ENCODE peak calls at places on chromosomes 11 and 22, in six cellular contexts. One of them, this sample, is unnamed.

GRCh38 chr11:2293396-2294339 is 8.1 kb downstream of the C11orf21 start:
- DNase-seq in MM.1S: no peak
- DNase-seq in GM23248: no peak
- DNase-seq in PC-3: no peak
- DNase-seq in SK-N-SH: no peak
- DNase-seq in HCT116: no peak
- DNase-seq in this sample: peak; percentile 6

GRCh38 chr11:2466869-2467694 is 22.3 kb downstream of the KCNQ1 start:
- DNase-seq in PC-3: no peak
- DNase-seq in GM23248: no peak
- DNase-seq in MM.1S: peak; percentile 85
- DNase-seq in HCT116: no peak
- DNase-seq in SK-N-SH: no peak
- DNase-seq in this sample: no peak

GRCh38 chr11:74494916-74495315 is 1.4 kb upstream of the LIPT2 start:
- DNase-seq in PC-3: no peak
- DNase-seq in HCT116: no peak
- DNase-seq in SK-N-SH: no peak
- DNase-seq in GM23248: no peak
- DNase-seq in MM.1S: no peak
- DNase-seq in this sample: no peak

GRCh38 chr11:39220069-39220468 is 2239.4 kb downstream of the LRRC4C start:
- DNase-seq in SK-N-SH: no peak
- DNase-seq in MM.1S: no peak
- DNase-seq in GM23248: no peak
- DNase-seq in PC-3: no peak
- DNase-seq in HCT116: no peak
- DNase-seq in this sample: no peak

GRCh38 chr11:60838132-60838531 is 3.8 kb upstream of the CCDC86 start:
- DNase-seq in SK-N-SH: no peak
- DNase-seq in PC-3: no peak
- DNase-seq in MM.1S: peak; percentile 84
- DNase-seq in GM23248: peak; percentile 52
- DNase-seq in HCT116: peak; percentile 10
- DNase-seq in this sample: peak; percentile 35

GRCh38 chr22:45584121-45584570 is 81.5 kb downstream of the FBLN1 start:
- DNase-seq in PC-3: no peak
- DNase-seq in HCT116: no peak
- DNase-seq in GM23248: peak; percentile 53
- DNase-seq in SK-N-SH: no peak
- DNase-seq in MM.1S: no peak
- DNase-seq in this sample: no peak

GRCh38 chr11:123429336-123429735 is 733 bp upstream of the GRAMD1B start:
- DNase-seq in GM23248: peak; percentile 96
- DNase-seq in SK-N-SH: no peak
- DNase-seq in HCT116: no peak
- DNase-seq in PC-3: peak; percentile 69
- DNase-seq in MM.1S: no peak
- DNase-seq in this sample: no peak

GRCh38 chr11:88552377-88553029 is 215.0 kb upstream of the CTSC start:
- DNase-seq in PC-3: peak; percentile 87
- DNase-seq in GM23248: peak; percentile 73
- DNase-seq in SK-N-SH: peak; percentile 23
- DNase-seq in HCT116: peak; percentile 48
- DNase-seq in MM.1S: peak; percentile 72
- DNase-seq in this sample: peak; percentile 73

GRCh38 chr11:119741369-119742262 is 12.6 kb upstream of the NECTIN1 start:
- DNase-seq in MM.1S: peak; percentile 58
- DNase-seq in GM23248: peak; percentile 45
- DNase-seq in SK-N-SH: no peak
- DNase-seq in HCT116: no peak
- DNase-seq in PC-3: peak; percentile 60
- DNase-seq in this sample: peak; percentile 79

GRCh38 chr11:45366196-45366595 is 80.1 kb upstream of the SYT13 start:
- DNase-seq in HCT116: no peak
- DNase-seq in SK-N-SH: no peak
- DNase-seq in PC-3: no peak
- DNase-seq in MM.1S: no peak
- DNase-seq in GM23248: no peak
- DNase-seq in this sample: no peak

GRCh38 chr11:6647836-6648235 is 7.8 kb downstream of the DCHS1 start:
- DNase-seq in HCT116: no peak
- DNase-seq in SK-N-SH: no peak
- DNase-seq in GM23248: no peak
- DNase-seq in MM.1S: no peak
- DNase-seq in PC-3: no peak
- DNase-seq in this sample: no peak

DNA sequence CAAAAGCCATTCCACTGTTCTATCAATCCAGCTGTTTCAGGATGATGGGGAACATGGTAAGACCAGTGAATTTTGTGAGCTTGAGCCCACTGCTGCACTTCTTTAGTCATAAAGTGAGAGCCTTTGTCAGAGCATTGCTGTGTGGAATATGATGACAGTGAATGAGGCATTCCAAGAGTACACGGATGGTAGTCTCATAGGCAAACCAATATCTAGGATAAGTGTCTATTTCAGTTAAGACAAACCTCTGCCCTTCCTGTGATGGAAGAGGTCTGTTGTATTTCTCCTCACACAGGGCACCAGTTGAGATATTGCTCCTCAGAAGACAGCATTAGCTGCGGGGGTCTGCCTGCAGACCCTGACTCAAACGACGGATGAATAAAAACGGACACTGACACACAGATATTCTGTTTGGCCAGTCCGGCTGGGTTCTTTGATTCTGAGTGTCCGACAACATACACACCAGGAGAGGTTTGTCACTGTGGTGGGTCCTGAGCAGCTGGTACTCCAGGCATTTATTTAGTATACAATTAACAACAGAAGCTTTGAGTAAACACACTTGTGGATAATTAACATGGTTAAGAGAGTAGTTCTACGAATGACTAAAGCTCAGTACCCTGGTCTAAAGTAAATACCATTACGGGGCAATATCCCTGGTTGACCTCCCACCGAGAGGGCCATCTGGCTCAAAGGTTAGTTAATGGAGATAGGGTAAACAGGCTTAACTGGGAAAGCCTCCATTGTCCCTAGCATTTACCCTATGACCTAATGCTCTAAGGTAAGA is 121.7 kb downstream of the ZNF280B start:
- DNase-seq in MM.1S: no peak
- DNase-seq in SK-N-SH: no peak
- DNase-seq in GM23248: no peak
- DNase-seq in PC-3: no peak
- DNase-seq in HCT116: no peak
- DNase-seq in this sample: no peak
- TF ChIP-seq EZH2phosphoT487 in MM.1S: no peak
- TF ChIP-seq EZH2phosphoT487 in SK-N-SH: no peak
- TF ChIP-seq EZH2phosphoT487 in GM23248: no peak
- TF ChIP-seq EZH2phosphoT487 in PC-3: no peak
- TF ChIP-seq EZH2phosphoT487 in HCT116: no peak
- TF ChIP-seq EZH2phosphoT487 in this sample: no peak

GRCh38 chr22:23859201-23859600 is 1.5 kb downstream of the SLC2A11 start:
- DNase-seq in HCT116: no peak
- DNase-seq in GM23248: no peak
- DNase-seq in MM.1S: no peak
- DNase-seq in PC-3: no peak
- DNase-seq in SK-N-SH: no peak
- DNase-seq in this sample: no peak

GRCh38 chr22:23856721-23857605 is 712 bp upstream of the SLC2A11 start:
- DNase-seq in GM23248: peak; percentile 80
- DNase-seq in PC-3: no peak
- DNase-seq in HCT116: no peak
- DNase-seq in SK-N-SH: peak; percentile 63
- DNase-seq in MM.1S: peak; percentile 49
- DNase-seq in this sample: peak; percentile 75

GRCh38 chr22:23857606-23858483 is at the start of gene SLC2A11:
- DNase-seq in GM23248: peak; percentile 100
- DNase-seq in PC-3: peak; percentile 94
- DNase-seq in MM.1S: peak; percentile 99
- DNase-seq in SK-N-SH: peak; percentile 96
- DNase-seq in HCT116: peak; percentile 92
- DNase-seq in this sample: peak; percentile 100

GRCh38 chr22:23862103-23862502 is 4.4 kb downstream of the SLC2A11 start:
- DNase-seq in HCT116: peak; percentile 32
- DNase-seq in GM23248: peak; percentile 61
- DNase-seq in PC-3: peak; percentile 49
- DNase-seq in MM.1S: peak; percentile 60
- DNase-seq in SK-N-SH: peak; percentile 65
- DNase-seq in this sample: peak; percentile 68

DNA sequence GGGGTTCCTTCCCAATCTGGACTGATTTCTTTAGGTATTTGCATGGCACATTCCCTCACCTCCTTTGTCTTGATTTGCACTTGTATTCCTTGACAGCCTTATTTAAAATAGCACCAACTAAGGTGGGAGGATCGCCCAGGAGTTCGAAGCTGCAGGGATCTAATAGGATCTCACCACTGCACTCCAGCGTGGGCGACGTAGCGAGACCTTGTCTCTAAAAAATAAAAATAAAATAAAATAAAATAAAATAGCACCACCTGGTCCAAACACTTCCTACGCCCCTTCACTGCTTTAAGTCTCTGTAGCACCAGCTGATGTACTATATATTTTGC is 775 bp downstream of the SLC2A11 start:
- DNase-seq in GM23248: no peak
- DNase-seq in PC-3: no peak
- DNase-seq in HCT116: no peak
- DNase-seq in SK-N-SH: no peak
- DNase-seq in MM.1S: no peak
- DNase-seq in this sample: no peak
- H3K9ac ChIP-seq in GM23248: peak overlapping the region; percentile 72
- H3K9ac ChIP-seq in PC-3: peak overlapping the region; percentile 86
- H3K9ac ChIP-seq in HCT116: peak overlapping the region; percentile 70
- H3K9ac ChIP-seq in SK-N-SH: peak overlapping the region; percentile 72
- H3K9ac ChIP-seq in MM.1S: peak overlapping the region; percentile 78
- H3K9ac ChIP-seq in this sample: no peak overlapping the region

DNA sequence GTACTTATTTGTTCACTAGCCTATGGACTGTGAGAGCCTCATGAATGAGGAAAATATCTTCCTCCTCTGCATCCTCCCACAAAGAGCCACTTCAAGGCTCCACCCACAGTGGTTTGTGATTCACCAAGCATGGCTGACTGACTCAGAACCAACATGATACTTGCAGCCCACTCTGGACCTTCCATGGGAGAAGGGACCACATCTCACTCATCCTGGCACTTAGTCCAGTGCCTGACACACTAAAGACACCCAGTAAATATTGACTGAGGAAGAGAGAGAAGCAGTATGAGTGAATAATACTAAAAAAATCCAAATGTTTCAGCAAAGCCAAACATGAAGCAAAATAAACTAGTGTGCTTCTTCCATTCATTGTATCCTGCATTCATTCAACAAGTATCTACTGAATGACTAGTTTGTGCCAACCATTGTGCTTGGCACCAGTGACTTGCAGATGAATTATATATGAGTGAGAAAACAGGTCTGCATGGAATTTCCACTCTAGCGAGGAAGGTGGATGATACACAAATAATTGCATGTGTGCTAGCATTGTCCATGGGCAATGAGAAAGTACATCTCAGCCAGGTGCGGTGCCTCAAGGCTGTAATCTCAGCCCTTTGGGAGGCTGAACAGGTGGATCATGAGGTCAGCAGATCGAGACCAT is 54.9 kb upstream of the BLID start:
- DNase-seq in SK-N-SH: no peak
- DNase-seq in GM23248: peak; percentile 96
- DNase-seq in MM.1S: no peak
- DNase-seq in PC-3: peak; percentile 99
- DNase-seq in HCT116: peak; percentile 61
- DNase-seq in this sample: no peak
- H3K4me1 ChIP-seq in SK-N-SH: peaks cover 2% of the 10 kb centered on the region
- H3K4me1 ChIP-seq in GM23248: peaks cover 91% of the 10 kb centered on the region
- H3K4me1 ChIP-seq in MM.1S: no peaks in the 10 kb centered on the region
- H3K4me1 ChIP-seq in PC-3: peaks cover 89% of the 10 kb centered on the region
- H3K4me1 ChIP-seq in HCT116: peaks cover 95% of the 10 kb centered on the region
- H3K4me1 ChIP-seq in this sample: no peaks in the 10 kb centered on the region

DNA sequence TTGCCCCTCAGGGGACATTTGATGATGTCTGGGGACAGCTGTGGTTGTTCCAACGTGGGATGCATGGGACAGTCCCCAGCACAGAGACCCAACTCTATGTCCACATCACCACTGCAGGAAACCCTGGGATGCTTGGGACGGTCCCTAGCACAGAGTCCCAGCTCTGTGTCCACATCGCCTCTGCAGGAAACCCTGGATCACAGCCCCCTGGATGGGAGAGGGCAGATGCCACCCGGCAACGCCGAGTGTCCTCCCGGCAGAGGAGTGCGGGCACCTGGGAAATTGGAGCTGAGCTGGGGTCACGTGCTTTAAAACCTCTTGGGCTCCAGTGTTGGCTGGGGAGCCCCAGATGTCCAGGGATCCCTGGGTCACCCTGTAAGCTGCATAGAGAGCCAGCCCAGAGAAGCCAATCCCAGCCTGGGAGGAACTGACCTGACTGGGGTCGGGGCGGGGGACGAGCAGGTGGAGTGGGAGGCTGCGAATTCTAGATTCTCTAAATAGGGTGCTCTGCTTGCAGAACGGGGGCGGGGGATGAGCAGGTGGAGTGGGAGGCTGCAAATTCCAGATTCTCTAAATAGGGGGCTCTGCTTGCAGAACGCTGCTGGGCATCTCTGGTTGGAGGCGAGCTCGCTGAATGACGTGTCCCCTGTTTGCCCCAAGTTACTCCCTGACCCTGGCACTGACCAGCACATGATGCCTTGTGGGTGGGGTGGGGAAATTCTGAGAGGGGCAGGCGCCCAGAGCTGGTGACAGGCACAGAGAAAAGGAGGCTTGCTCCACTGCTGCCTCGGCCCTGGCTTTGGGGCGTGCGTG is 1197.8 kb downstream of the BRD1 start:
- DNase-seq in GM23248: no peak
- DNase-seq in HCT116: no peak
- DNase-seq in MM.1S: no peak
- DNase-seq in PC-3: no peak
- DNase-seq in SK-N-SH: no peak
- DNase-seq in this sample: no peak
- TF ChIP-seq EZH2phosphoT487 in GM23248: no peak
- TF ChIP-seq EZH2phosphoT487 in HCT116: no peak
- TF ChIP-seq EZH2phosphoT487 in MM.1S: no peak
- TF ChIP-seq EZH2phosphoT487 in PC-3: no peak
- TF ChIP-seq EZH2phosphoT487 in SK-N-SH: no peak
- TF ChIP-seq EZH2phosphoT487 in this sample: no peak

This sample was measured in neural progenitor cell.